ENCODE peak calls at places on chromosomes 16 and 17, in six cellular contexts. I is mucosa of gallbladder, G is AG10803, V is AG08395, D is cardiac septum, P is renal cortical epithelial cell. Y is an unnamed sample.

GRCh38 chr17:48388955-48389764 is 40.9 kb downstream of the SKAP1 start:
- DNase-seq in P (no peak), I (no peak), V (no peak), D (no peak), G (no peak), Y (no peak)

GRCh38 chr17:39069114-39069756 is 82.2 kb downstream of the PLXDC1 start:
- DNase-seq in P (peak; percentile 40), V (peak; percentile 71), G (peak; percentile 50), D (no peak), I (peak; percentile 20), Y (no peak)

GRCh38 chr17:50060951-50061712 is 5.2 kb downstream of the ITGA3 start:
- DNase-seq in G (peak; percentile 78), I (peak; percentile 73), P (peak; percentile 78), D (peak; percentile 92), V (peak; percentile 57), Y (no peak)

GRCh38 chr16:30664616-30665109 is 6.4 kb downstream of the FBRS start:
- DNase-seq in P (no peak), V (no peak), D (no peak), G (no peak), I (no peak), Y (no peak)

GRCh38 chr16:84271866-84272265 is 22.8 kb upstream of the WFDC1 start:
- DNase-seq in V (no peak), D (no peak), P (no peak), G (no peak), I (no peak), Y (no peak)

GRCh38 chr16:15970743-15971434 is 21.5 kb downstream of the ABCC1 start:
- DNase-seq in D (no peak), I (no peak), P (no peak), V (no peak), G (no peak), Y (no peak)

GRCh38 chr17:40122944-40123810 is 1.4 kb downstream of the MSL1 start:
- DNase-seq in P (no peak), G (peak; percentile 34), I (no peak), V (peak; percentile 65), D (no peak), Y (peak; percentile 89)

GRCh38 chr17:30570596-30571265 is 93.5 kb downstream of the GOSR1 start:
- DNase-seq in V (no peak), P (no peak), I (no peak), D (peak; percentile 49), G (no peak), Y (peak; percentile 73)

GRCh38 chr16:72876981-72877373 is 171.0 kb downstream of the ZFHX3 start:
- DNase-seq in V (peak; percentile 30), I (no peak), G (peak; percentile 54), D (no peak), P (no peak), Y (no peak)

GRCh38 chr17:30433514-30433913 is 43.7 kb upstream of the GOSR1 start:
- DNase-seq in G (peak; percentile 72), D (no peak), I (peak; percentile 49), P (peak; percentile 83), V (peak; percentile 69), Y (no peak)

GRCh38 chr16:25735645-25736044 is 43.9 kb downstream of the HS3ST4 start:
- DNase-seq in D (no peak), I (no peak), V (no peak), G (no peak), P (no peak), Y (no peak)

GRCh38 chr17:35731239-35731931 is at the start of gene RASL10B:
- DNase-seq in D (peak; percentile 78), G (peak; percentile 22), I (peak; percentile 37), V (peak; percentile 76), P (no peak), Y (no peak)

GRCh38 chr17:30323895-30324319 is 9.9 kb downstream of the TMIGD1 start:
- DNase-seq in G (peak; percentile 50), I (no peak), V (no peak), D (no peak), P (peak; percentile 80), Y (no peak)

GRCh38 chr16:31477220-31478216 is 5.4 kb upstream of the SLC5A2 start:
- DNase-seq in P (no peak), V (no peak), D (no peak), I (no peak), G (no peak), Y (no peak)

GRCh38 chr16:21611178-21611545 is 11.8 kb downstream of the METTL9 start:
- DNase-seq in V (no peak), G (peak; percentile 49), I (no peak), P (peak; percentile 90), D (no peak), Y (no peak)

GRCh38 chr17:72400863-72401262 is 280.0 kb downstream of the SOX9 start:
- DNase-seq in G (no peak), I (no peak), V (no peak), D (no peak), P (no peak), Y (no peak)

GRCh38 chr17:45956090-45956489 is 43.0 kb upstream of the STH start:
- DNase-seq in I (no peak), D (no peak), V (no peak), P (no peak), G (no peak), Y (no peak)

GRCh38 chr17:59962739-59963318 is 1.7 kb downstream of the RNFT1 start:
- DNase-seq in P (no peak), D (no peak), I (no peak), V (no peak), G (no peak), Y (no peak)

GRCh38 chr17:81429353-81429774 is 34.1 kb downstream of the BAHCC1 start:
- DNase-seq in V (peak; percentile 78), D (peak; percentile 85), G (peak; percentile 72), I (peak; percentile 89), P (peak; percentile 60), Y (no peak)

GRCh38 chr17:42183741-42184711 is 1.2 kb downstream of the HCRT start:
- DNase-seq in G (peak; percentile 53), I (peak; percentile 71), D (peak; percentile 84), P (peak; percentile 18), V (peak; percentile 91), Y (peak; percentile 95)

GRCh38 chr17:48515925-48516900 is 14.6 kb downstream of the HOXB1 start:
- DNase-seq in P (no peak), D (no peak), V (no peak), G (no peak), I (no peak), Y (no peak)

GRCh38 chr16:62036101-62036806 is at the start of gene CDH8:
- DNase-seq in D (no peak), P (no peak), I (no peak), V (peak; percentile 18), G (peak; percentile 23), Y (peak; percentile 87)

GRCh38 chr17:72943826-72944689 is 148.4 kb downstream of the SLC39A11 start:
- DNase-seq in G (no peak), D (no peak), V (no peak), P (no peak), I (no peak), Y (no peak)

GRCh38 chr17:2468270-2468669 is 43.4 kb downstream of the METTL16 start:
- DNase-seq in D (no peak), G (peak; percentile 56), P (peak; percentile 57), V (peak; percentile 27), I (no peak), Y (no peak)

GRCh38 chr17:62703269-62703775 is 75.9 kb downstream of the MRC2 start:
- DNase-seq in G (peak; percentile 55), V (peak; percentile 50), I (peak; percentile 44), P (peak; percentile 93), D (no peak), Y (no peak)

GRCh38 chr17:77826132-77826873 is 132.2 kb upstream of the TNRC6C start:
- DNase-seq in V (no peak), D (peak; percentile 35), P (no peak), I (no peak), G (no peak), Y (peak; percentile 60)

GRCh38 chr17:65564793-65565192 is 3.3 kb upstream of the AXIN2 start:
- DNase-seq in V (no peak), G (no peak), D (no peak), I (no peak), P (peak; percentile 68), Y (no peak)

GRCh38 chr17:36930501-36930900 is 6.8 kb upstream of the LHX1 start:
- DNase-seq in P (no peak), I (no peak), D (no peak), G (no peak), V (no peak), Y (peak; percentile 6)

GRCh38 chr16:84370723-84371552 is 2.6 kb downstream of the ATP2C2 start:
- DNase-seq in D (no peak), P (no peak), V (no peak), I (no peak), G (no peak), Y (no peak)

GRCh38 chr17:33183487-33184026 is 109.5 kb downstream of the ASIC2 start:
- DNase-seq in P (no peak), G (peak; percentile 45), V (no peak), D (no peak), I (no peak), Y (no peak)

GRCh38 chr16:23384878-23385277 is 68.1 kb downstream of the COG7 start:
- DNase-seq in I (no peak), D (no peak), V (no peak), G (no peak), P (no peak), Y (no peak)

GRCh38 chr16:29994613-29995329 is 646 bp downstream of the HIRIP3 start:
- DNase-seq in G (peak; percentile 33), V (peak; percentile 59), I (no peak), P (peak; percentile 18), D (no peak), Y (no peak)

GRCh38 chr17:47733414-47734288 is 615 bp downstream of the TBX21 start:
- DNase-seq in P (no peak), V (no peak), D (peak; percentile 73), G (no peak), I (no peak), Y (peak; percentile 68)

GRCh38 chr17:79623786-79624657 is 13.2 kb upstream of the RBFOX3 start:
- DNase-seq in V (no peak), D (peak; percentile 44), I (no peak), P (no peak), G (no peak), Y (peak; percentile 77)

GRCh38 chr16:72400257-72401078 is 228.5 kb upstream of the PMFBP1 start:
- DNase-seq in P (peak; percentile 48), I (peak; percentile 49), D (no peak), G (peak; percentile 60), V (peak; percentile 49), Y (no peak)

GRCh38 chr17:80555266-80555665 is 10.6 kb downstream of the RPTOR start:
- DNase-seq in G (no peak), V (no peak), I (no peak), P (no peak), D (no peak), Y (no peak)

GRCh38 chr17:18261146-18261515 is 669 bp downstream of the MIEF2 start:
- DNase-seq in P (peak; percentile 87), D (peak; percentile 94), I (peak; percentile 54), V (peak; percentile 75), G (peak; percentile 49), Y (no peak)